ENCODE peak calls at places on chromosome 17, in four cellular contexts. One of them, this sample, is unnamed.

GRCh38 chr17:75518201-75518600 is 1.9 kb downstream of the TSEN54 start:
- DNase-seq in astrocyte of the spinal cord: no peak
- DNase-seq in AG04450: no peak
- DNase-seq in heart right ventricle: no peak
- DNase-seq in this sample: no peak

GRCh38 chr17:42673266-42673884 is 3.4 kb downstream of the PLEKHH3 start:
- DNase-seq in heart right ventricle: no peak
- DNase-seq in astrocyte of the spinal cord: no peak
- DNase-seq in AG04450: no peak
- DNase-seq in this sample: no peak

GRCh38 chr17:45584092-45585036 is 93.8 kb upstream of the PLEKHM1 start:
- DNase-seq in astrocyte of the spinal cord: peak
- DNase-seq in AG04450: no peak
- DNase-seq in heart right ventricle: peak
- DNase-seq in this sample: peak

GRCh38 chr17:43994272-43995149 is 9.9 kb upstream of the NAGS start:
- DNase-seq in AG04450: no peak
- DNase-seq in heart right ventricle: peak
- DNase-seq in astrocyte of the spinal cord: peak
- DNase-seq in this sample: peak

GRCh38 chr17:42979511-42980273 is at the start of gene PTGES3L:
- DNase-seq in astrocyte of the spinal cord: peak
- DNase-seq in heart right ventricle: peak
- DNase-seq in AG04450: no peak
- DNase-seq in this sample: peak

GRCh38 chr17:2049333-2050245 is 5.3 kb upstream of the HIC1 start:
- DNase-seq in heart right ventricle: peak
- DNase-seq in astrocyte of the spinal cord: peak
- DNase-seq in AG04450: no peak
- DNase-seq in this sample: peak

GRCh38 chr17:40317345-40317873 is 8.4 kb downstream of the RARA start:
- DNase-seq in astrocyte of the spinal cord: peak
- DNase-seq in heart right ventricle: peak
- DNase-seq in AG04450: no peak
- DNase-seq in this sample: peak

GRCh38 chr17:66711936-66712335 is 123.0 kb upstream of the CACNG5 start:
- DNase-seq in astrocyte of the spinal cord: peak
- DNase-seq in AG04450: no peak
- DNase-seq in heart right ventricle: no peak
- DNase-seq in this sample: no peak

GRCh38 chr17:32241521-32242094 is 24.0 kb upstream of the RHBDL3 start:
- DNase-seq in astrocyte of the spinal cord: no peak
- DNase-seq in AG04450: no peak
- DNase-seq in heart right ventricle: no peak
- DNase-seq in this sample: no peak

GRCh38 chr17:32927724-32928526 is at the start of gene TMEM98:
- DNase-seq in AG04450: no peak
- DNase-seq in heart right ventricle: peak
- DNase-seq in astrocyte of the spinal cord: no peak
- DNase-seq in this sample: peak

GRCh38 chr17:76820523-76820922 is 47.7 kb upstream of the MGAT5B start:
- DNase-seq in heart right ventricle: no peak
- DNase-seq in AG04450: no peak
- DNase-seq in astrocyte of the spinal cord: no peak
- DNase-seq in this sample: no peak

GRCh38 chr17:20975566-20975965 is 67.2 kb downstream of the USP22 start:
- DNase-seq in astrocyte of the spinal cord: no peak
- DNase-seq in heart right ventricle: no peak
- DNase-seq in AG04450: no peak
- DNase-seq in this sample: no peak

GRCh38 chr17:54900457-54901229 is at the start of gene TOM1L1:
- DNase-seq in heart right ventricle: peak
- DNase-seq in astrocyte of the spinal cord: peak
- DNase-seq in AG04450: peak
- DNase-seq in this sample: peak

GRCh38 chr17:15651001-15651582 is 31.6 kb upstream of the FBXW10B start:
- DNase-seq in astrocyte of the spinal cord: no peak
- DNase-seq in heart right ventricle: peak
- DNase-seq in AG04450: no peak
- DNase-seq in this sample: no peak

GRCh38 chr17:37833237-37833859 is 88.5 kb upstream of the HNF1B start:
- DNase-seq in AG04450: no peak
- DNase-seq in heart right ventricle: no peak
- DNase-seq in astrocyte of the spinal cord: no peak
- DNase-seq in this sample: no peak

GRCh38 chr17:18026408-18026776 is 12.6 kb downstream of the ATPAF2 start:
- DNase-seq in astrocyte of the spinal cord: peak
- DNase-seq in heart right ventricle: peak
- DNase-seq in AG04450: no peak
- DNase-seq in this sample: peak

GRCh38 chr17:37088459-37088858 is 139.7 kb downstream of the AATF start:
- DNase-seq in astrocyte of the spinal cord: no peak
- DNase-seq in heart right ventricle: no peak
- DNase-seq in AG04450: no peak
- DNase-seq in this sample: no peak

GRCh38 chr17:66812571-66812970 is 22.3 kb upstream of the CACNG5 start:
- DNase-seq in astrocyte of the spinal cord: no peak
- DNase-seq in heart right ventricle: no peak
- DNase-seq in AG04450: no peak
- DNase-seq in this sample: no peak

DNA sequence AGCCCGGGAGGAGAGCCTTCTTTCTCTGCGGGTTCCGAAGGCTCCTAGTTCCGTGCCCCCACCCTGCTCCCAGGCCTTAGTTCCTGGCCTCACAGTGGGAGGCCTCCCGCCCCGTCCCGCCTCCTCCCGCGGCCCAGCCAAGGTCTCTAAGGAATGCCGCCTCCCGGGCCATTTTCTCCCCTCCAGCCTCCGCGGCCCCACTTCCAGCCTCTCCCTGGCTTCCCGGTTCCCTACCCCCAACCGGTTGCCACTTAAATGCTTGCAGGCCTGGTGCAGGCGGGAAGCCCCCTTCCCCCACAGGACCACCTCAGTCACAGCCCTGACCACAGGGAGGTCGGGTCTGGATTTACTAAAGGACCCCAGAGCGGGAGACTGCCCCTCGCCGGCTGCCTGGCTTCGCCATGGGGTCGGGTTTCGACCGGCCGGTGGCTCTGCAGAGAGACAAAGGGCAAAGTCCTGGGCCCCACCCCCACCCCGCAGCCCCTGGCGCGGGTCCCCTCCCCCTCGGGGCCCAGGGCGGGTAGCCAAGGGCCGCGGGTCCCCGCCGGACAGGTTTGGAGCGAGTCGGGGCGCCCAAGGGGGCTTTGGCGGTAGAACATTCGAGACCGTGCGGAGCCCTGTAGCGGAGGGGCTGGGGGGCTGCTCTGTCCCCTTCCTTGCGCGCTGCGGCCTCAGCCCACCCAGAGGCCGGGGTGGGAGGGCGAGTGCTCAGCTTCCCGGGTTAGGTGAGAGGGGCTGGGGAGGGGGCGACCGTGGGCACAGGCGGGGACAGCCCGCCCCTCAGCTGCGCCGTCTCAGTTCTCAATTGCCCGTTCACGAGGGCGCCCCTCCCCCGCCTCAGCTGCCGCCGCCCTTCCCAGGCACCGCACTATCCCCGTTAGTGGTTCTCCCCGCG is 16.4 kb downstream of the IGF2BP1 start:
- DNase-seq in heart right ventricle: no peak
- DNase-seq in astrocyte of the spinal cord: no peak
- DNase-seq in AG04450: no peak
- DNase-seq in this sample: no peak
- H3K4me3 ChIP-seq in heart right ventricle: no peak
- H3K4me3 ChIP-seq in astrocyte of the spinal cord: no peak
- H3K4me3 ChIP-seq in AG04450: no peak
- H3K4me3 ChIP-seq in this sample: peak

DNA sequence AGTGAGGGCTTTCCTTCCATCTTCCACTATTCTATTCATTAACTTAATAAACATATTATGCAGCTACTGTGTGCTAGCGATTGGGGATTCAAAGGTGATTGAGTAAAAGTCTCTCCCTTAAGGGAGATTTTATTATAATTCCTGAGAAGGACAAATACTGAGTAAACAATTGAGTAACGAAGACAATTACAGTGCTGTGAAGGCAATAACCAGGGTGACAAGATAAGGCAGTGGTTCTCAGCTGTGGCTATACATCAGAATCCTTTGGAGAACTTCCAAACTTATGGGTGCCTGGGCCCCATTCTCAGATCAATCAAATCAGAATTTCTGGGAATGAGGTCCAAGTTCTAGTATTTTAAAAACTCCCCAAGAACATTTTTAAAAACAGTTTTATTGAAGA is 353.3 kb downstream of the CA10 start:
- DNase-seq in astrocyte of the spinal cord: no peak
- DNase-seq in AG04450: no peak
- DNase-seq in heart right ventricle: no peak
- DNase-seq in this sample: no peak
- H3K4me3 ChIP-seq in astrocyte of the spinal cord: no peak
- H3K4me3 ChIP-seq in AG04450: no peak
- H3K4me3 ChIP-seq in heart right ventricle: no peak
- H3K4me3 ChIP-seq in this sample: no peak

DNA sequence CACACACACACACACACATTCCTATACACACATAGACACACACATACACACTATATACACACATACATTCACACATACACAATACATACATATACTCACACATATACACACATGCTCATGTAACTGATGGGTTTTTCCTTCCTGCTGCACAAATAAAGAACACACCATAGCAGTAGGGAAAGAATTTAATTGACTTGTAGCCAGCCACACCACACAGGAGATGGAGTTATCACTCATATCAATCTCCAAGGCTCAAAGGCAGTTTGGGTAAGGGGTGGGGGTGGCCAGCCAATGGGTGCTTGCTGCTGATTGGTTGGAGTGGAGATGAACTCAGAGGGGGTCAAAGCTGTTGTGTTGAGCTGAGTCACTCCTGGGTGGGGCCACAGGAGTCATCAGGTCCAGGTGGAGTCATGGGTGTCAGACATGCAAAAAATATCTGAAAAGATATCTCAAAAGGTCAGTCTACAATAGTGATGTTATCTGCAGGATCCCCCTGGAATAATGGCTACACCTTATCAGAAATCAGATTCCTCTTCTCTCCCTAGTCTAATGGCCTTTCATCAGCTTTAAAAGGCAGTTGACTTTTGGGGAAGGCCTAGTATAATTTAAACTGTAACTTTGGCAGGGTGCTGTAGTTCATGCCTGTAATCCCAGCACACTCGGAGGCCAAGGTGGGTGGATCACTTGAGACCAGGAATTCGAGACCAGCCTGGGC is 46.1 kb downstream of the WSB1 start:
- DNase-seq in AG04450: no peak
- DNase-seq in heart right ventricle: no peak
- DNase-seq in astrocyte of the spinal cord: no peak
- DNase-seq in this sample: no peak
- H3K4me3 ChIP-seq in AG04450: no peak
- H3K4me3 ChIP-seq in heart right ventricle: no peak
- H3K4me3 ChIP-seq in astrocyte of the spinal cord: no peak
- H3K4me3 ChIP-seq in this sample: no peak

GRCh38 chr17:29162082-29162908 is 17.9 kb downstream of the MYO18A start:
- DNase-seq in astrocyte of the spinal cord: no peak
- DNase-seq in AG04450: no peak
- DNase-seq in heart right ventricle: no peak
- DNase-seq in this sample: no peak
- H3K4me3 ChIP-seq in astrocyte of the spinal cord: no peak
- H3K4me3 ChIP-seq in AG04450: no peak
- H3K4me3 ChIP-seq in heart right ventricle: no peak
- H3K4me3 ChIP-seq in this sample: no peak

GRCh38 chr17:4201231-4201630 is 58.2 kb downstream of the CYB5D2 start:
- DNase-seq in heart right ventricle: no peak
- DNase-seq in AG04450: no peak
- DNase-seq in astrocyte of the spinal cord: no peak
- DNase-seq in this sample: peak

GRCh38 chr17:4206945-4207344 is 56.8 kb downstream of the ANKFY1 start:
- DNase-seq in astrocyte of the spinal cord: no peak
- DNase-seq in AG04450: no peak
- DNase-seq in heart right ventricle: no peak
- DNase-seq in this sample: peak

GRCh38 chr17:4205917-4206316 is 57.9 kb downstream of the ANKFY1 start:
- DNase-seq in astrocyte of the spinal cord: no peak
- DNase-seq in heart right ventricle: no peak
- DNase-seq in AG04450: no peak
- DNase-seq in this sample: no peak

GRCh38 chr17:4204190-4204589 is 59.6 kb downstream of the ANKFY1 start:
- DNase-seq in heart right ventricle: no peak
- DNase-seq in astrocyte of the spinal cord: no peak
- DNase-seq in AG04450: no peak
- DNase-seq in this sample: no peak

DNA sequence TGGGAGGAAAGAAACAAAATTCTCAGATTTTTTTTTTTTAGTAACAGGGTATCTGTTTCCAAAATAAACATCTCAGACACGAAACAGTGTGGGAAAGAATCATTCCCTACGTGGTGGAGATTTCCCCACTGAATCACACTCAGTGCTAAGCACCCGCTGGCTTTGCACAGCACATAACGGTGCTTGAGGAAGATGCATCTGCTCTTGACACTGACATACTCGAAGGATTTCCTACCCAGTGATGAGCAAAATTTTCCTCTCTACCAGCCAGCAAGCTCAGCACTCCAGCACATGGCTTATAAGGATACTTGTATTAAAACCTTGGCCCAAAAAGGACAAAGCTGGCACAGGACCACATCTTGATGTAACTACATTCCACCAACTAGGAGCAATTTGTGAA is 59.1 kb downstream of the ANKFY1 start:
- DNase-seq in AG04450: peak
- DNase-seq in heart right ventricle: no peak
- DNase-seq in astrocyte of the spinal cord: peak
- DNase-seq in this sample: peak
- H3K4me3 ChIP-seq in AG04450: no peak
- H3K4me3 ChIP-seq in heart right ventricle: no peak
- H3K4me3 ChIP-seq in astrocyte of the spinal cord: no peak
- H3K4me3 ChIP-seq in this sample: no peak

DNA sequence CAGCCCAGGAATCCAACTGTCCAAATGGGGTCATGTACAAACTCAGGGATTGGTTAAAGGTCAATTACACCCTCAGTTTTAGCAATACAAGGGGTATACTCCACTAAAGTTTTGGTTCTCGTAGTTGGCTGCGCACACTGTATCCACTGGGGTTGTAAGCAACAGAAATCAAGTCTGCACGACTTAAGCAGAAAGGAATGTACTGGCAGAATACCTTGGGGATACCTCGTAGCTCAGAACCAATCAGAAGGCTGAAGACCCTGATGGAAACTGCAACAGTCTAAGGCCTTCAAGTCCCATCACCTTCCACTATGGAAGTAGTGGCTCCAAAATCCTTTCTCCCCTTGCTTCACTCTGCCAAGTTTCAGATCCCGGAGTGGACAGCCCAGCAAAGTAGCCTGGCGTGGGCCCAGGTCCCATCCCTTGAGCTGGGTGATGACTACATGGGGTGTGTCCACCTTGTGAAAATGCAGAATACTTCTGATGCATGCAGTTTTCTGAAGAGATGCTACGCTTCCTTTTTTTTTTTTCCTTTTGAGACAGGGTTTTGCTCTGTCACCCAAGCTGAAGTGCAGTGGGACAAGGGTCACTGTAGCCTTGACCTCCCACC is 21.1 kb upstream of the RPH3AL start:
- DNase-seq in heart right ventricle: no peak
- DNase-seq in AG04450: no peak
- DNase-seq in astrocyte of the spinal cord: no peak
- DNase-seq in this sample: no peak
- H3K4me3 ChIP-seq in heart right ventricle: no peak
- H3K4me3 ChIP-seq in AG04450: no peak
- H3K4me3 ChIP-seq in astrocyte of the spinal cord: no peak
- H3K4me3 ChIP-seq in this sample: no peak